ENCODE peak calls at places on chromosome 13, in ten cellular contexts. R is Daoy; Y is KG1; B is progenitor cell of endocrine pancreas; C is ELF-1; N is RWPE1; Z is CD4-positive, alpha-beta memory T cell; I is T1000; G is gastrocnemius medialis; L is astrocyte of the spinal cord. V is an unnamed sample.

GRCh38 chr13:40381935-40382764 is 284.3 kb downstream of the FOXO1 start:
- DNase-seq in R (no peak), Y (no peak), B (no peak), C (peak), N (no peak), Z (no peak), I (no peak), G (no peak), L (no peak), V (no peak)

GRCh38 chr13:48160879-48161278 is 66.0 kb upstream of the MED4 start:
- DNase-seq in R (peak), Y (no peak), B (no peak), C (no peak), N (peak), Z (no peak), I (no peak), G (peak), L (peak), V (no peak)

GRCh38 chr13:35839746-35840273 is 291.4 kb downstream of the DCLK1 start:
- DNase-seq in R (no peak), Y (no peak), B (no peak), C (no peak), N (no peak), Z (no peak), I (no peak), G (no peak), L (no peak), V (no peak)

GRCh38 chr13:103236213-103236612 is 170.0 kb upstream of the SLC10A2 start:
- DNase-seq in R (peak), Y (no peak), B (no peak), C (no peak), N (no peak), Z (no peak), I (no peak), G (no peak), L (peak), V (no peak)

GRCh38 chr13:42001580-42001979 is 40.7 kb upstream of the VWA8 start:
- DNase-seq in R (peak), Y (no peak), B (no peak), C (peak), N (peak), Z (no peak), I (no peak), G (no peak), L (peak), V (peak)

GRCh38 chr13:24995225-24995804 is 100.6 kb upstream of the PABPC3 start:
- DNase-seq in R (peak), Y (peak), B (peak), C (peak), N (peak), Z (peak), I (peak), G (peak), L (peak), V (peak)

GRCh38 chr13:63516124-63516523 is 2100.5 kb upstream of the PCDH20 start:
- DNase-seq in R (no peak), Y (no peak), B (no peak), C (no peak), N (no peak), Z (no peak), I (no peak), G (no peak), L (peak), V (no peak)

GRCh38 chr13:113774177-113775107 is 15.4 kb downstream of the TMEM255B start:
- DNase-seq in R (peak), Y (no peak), B (no peak), C (no peak), N (peak), Z (no peak), I (peak), G (no peak), L (peak), V (no peak)

GRCh38 chr13:44620057-44620456 is 43.9 kb upstream of the TSC22D1 start:
- DNase-seq in R (no peak), Y (no peak), B (no peak), C (no peak), N (no peak), Z (no peak), I (no peak), G (no peak), L (peak), V (no peak)

GRCh38 chr13:112652512-112653458 is 37.1 kb upstream of the ATP11A start:
- DNase-seq in R (peak), Y (no peak), B (no peak), C (peak), N (no peak), Z (no peak), I (no peak), G (no peak), L (no peak), V (no peak)

GRCh38 chr13:47188802-47189201 is 291.9 kb upstream of the HTR2A start:
- DNase-seq in R (no peak), Y (no peak), B (no peak), C (no peak), N (no peak), Z (no peak), I (no peak), G (no peak), L (no peak), V (no peak)

V was measured in endothelial cell.